ENCODE peak calls at places on chromosome 13, in seven cellular contexts. E, G, Z, K, L, F and J are unnamed samples.

GRCh38 chr13:46121033-46121432 is 16.2 kb upstream of the CPB2 start:
- DNase-seq in Z (no peak), K (no peak), L (no peak), G (no peak), E (no peak), F (no peak), J (no peak)

GRCh38 chr13:31756346-31756745 is 17.0 kb downstream of the RXFP2 start:
- DNase-seq in L (no peak), E (no peak), F (no peak), K (no peak), G (no peak), Z (peak; percentile 94), J (no peak)

GRCh38 chr13:83984793-83985192 is 102.5 kb upstream of the SLITRK1 start:
- DNase-seq in E (no peak), K (no peak), Z (no peak), L (no peak), F (no peak), G (no peak), J (no peak)

GRCh38 chr13:81562598-81562997 is 1221.7 kb upstream of the SPRY2 start:
- DNase-seq in L (no peak), E (no peak), G (no peak), K (no peak), Z (no peak), F (no peak), J (no peak)

GRCh38 chr13:20118268-20119140 is 42.3 kb downstream of the GJA3 start:
- DNase-seq in Z (no peak), L (peak; percentile 49), K (peak; percentile 69), F (peak; percentile 76), E (peak; percentile 80), G (no peak), J (peak; percentile 64)

GRCh38 chr13:60351326-60351725 is 45.7 kb upstream of the TDRD3 start:
- DNase-seq in K (no peak), L (no peak), Z (peak; percentile 47), G (no peak), E (no peak), F (no peak), J (no peak)

GRCh38 chr13:92461402-92461801 is 765.2 kb upstream of the GPC6 start:
- DNase-seq in K (no peak), F (no peak), L (no peak), G (no peak), Z (no peak), E (no peak), J (no peak)

GRCh38 chr13:80338781-80339577 is 1.9 kb downstream of the SPRY2 start:
- DNase-seq in K (peak; percentile 86), E (peak; percentile 89), L (no peak), Z (peak; percentile 88), G (peak; percentile 81), F (peak; percentile 67), J (peak; percentile 89)

GRCh38 chr13:73273737-73274136 is 214.9 kb downstream of the KLF5 start:
- DNase-seq in K (no peak), L (no peak), G (no peak), E (no peak), F (no peak), Z (peak; percentile 89), J (no peak)

GRCh38 chr13:107964356-107964755 is 251.0 kb downstream of the LIG4 start:
- DNase-seq in K (no peak), E (no peak), F (no peak), L (no peak), Z (no peak), G (no peak), J (no peak)

GRCh38 chr13:49594576-49594975 is 9.2 kb upstream of the RCBTB1 start:
- DNase-seq in G (no peak), F (no peak), K (no peak), L (no peak), Z (no peak), E (no peak), J (no peak)

GRCh38 chr13:49602005-49602404 is 16.6 kb upstream of the RCBTB1 start:
- DNase-seq in Z (peak; percentile 10), F (no peak), K (no peak), G (no peak), E (no peak), L (no peak), J (no peak)

DNA sequence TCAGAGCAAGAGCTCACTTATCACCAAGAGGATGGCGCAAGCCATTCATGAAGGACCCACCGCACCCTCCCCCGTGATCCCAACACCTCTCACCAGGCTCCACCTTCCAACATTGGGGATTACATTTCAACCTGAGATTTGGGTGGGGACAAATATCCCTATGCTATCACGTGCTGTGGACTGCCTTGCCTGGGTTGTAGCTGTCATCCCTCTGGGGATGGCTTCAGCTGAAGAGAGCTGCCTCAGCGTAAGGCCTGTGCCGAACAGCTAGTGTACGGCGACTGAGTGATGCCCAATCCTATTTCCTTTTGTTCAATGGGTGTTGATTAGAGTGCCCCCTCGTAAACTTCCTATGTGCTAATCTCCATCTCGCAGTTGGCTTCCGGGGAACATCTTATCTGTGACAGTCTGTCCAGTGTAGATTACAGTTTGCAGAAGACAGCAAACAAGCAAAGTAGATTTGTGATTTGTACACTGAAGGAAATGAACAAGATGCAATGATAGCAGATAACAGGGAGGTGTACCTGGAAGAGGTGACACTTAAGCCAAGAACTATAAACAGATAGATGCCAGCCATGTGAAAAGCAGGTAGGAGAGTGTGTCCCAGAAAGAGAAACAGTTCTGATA is 11.8 kb upstream of the RCBTB1 start:
- DNase-seq in L (no peak), Z (no peak), E (no peak), K (no peak), F (no peak), G (no peak), J (no peak)
- TF ChIP-seq CTCF in L (no peak), Z (no peak), E (no peak), K (no peak), F (no peak), G (no peak), J (no peak)

DNA sequence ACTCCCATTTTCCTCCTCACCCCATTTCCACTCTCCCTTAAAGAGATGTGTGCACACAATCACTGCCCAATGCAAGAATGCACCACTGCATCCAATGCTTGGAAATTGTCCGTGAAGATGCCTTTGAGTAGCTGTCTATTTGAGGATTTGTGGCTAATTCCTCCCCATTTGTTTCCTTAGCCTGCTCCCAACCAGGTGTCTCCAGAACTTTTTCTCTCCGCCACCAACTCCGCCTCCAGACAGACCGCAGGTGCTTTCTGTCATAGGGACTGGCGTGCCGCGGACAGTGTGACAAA is 485 bp upstream of the TM9SF2 start:
- DNase-seq in G (no peak), L (no peak), F (no peak), K (no peak), Z (no peak), E (no peak), J (no peak)
- H3K4me1 ChIP-seq in G (peaks cover 22% of the 10 kb centered on the region), L (peaks cover 64% of the 10 kb centered on the region), F (peaks cover 5% of the 10 kb centered on the region), K (peaks cover 72% of the 10 kb centered on the region), Z (peaks cover 7% of the 10 kb centered on the region), E (peaks cover 60% of the 10 kb centered on the region), J (peaks cover 61% of the 10 kb centered on the region)

GRCh38 chr13:78759704-78760103 is 100.7 kb upstream of the OBI1 start:
- DNase-seq in G (no peak), F (no peak), E (no peak), L (no peak), K (no peak), Z (no peak), J (no peak)
- TF ChIP-seq CTCF in G (no peak), F (no peak), E (no peak), L (no peak), K (no peak), Z (no peak), J (no peak)

GRCh38 chr13:114054830-114055439 is 77.5 kb downstream of the RASA3 start:
- DNase-seq in E (no peak), Z (no peak), F (no peak), L (no peak), K (no peak), G (no peak), J (no peak)
- H3K4me1 ChIP-seq in E (peaks cover 20% of the 10 kb centered on the region), Z (peaks cover 9% of the 10 kb centered on the region), F (no peaks in the 10 kb centered on the region), L (peaks cover 69% of the 10 kb centered on the region), K (peaks cover 28% of the 10 kb centered on the region), G (no peaks in the 10 kb centered on the region), J (peaks cover 5% of the 10 kb centered on the region)

GRCh38 chr13:24627090-24627714 is 53.0 kb upstream of the ATP12A start:
- DNase-seq in L (no peak), Z (no peak), K (no peak), G (peak; percentile 28), F (no peak), E (no peak), J (no peak)
- TF ChIP-seq CTCF in L (no peak), Z (peak; percentile 33), K (peak; percentile 38), G (peak; percentile 36), F (no peak), E (no peak), J (no peak)

DNA sequence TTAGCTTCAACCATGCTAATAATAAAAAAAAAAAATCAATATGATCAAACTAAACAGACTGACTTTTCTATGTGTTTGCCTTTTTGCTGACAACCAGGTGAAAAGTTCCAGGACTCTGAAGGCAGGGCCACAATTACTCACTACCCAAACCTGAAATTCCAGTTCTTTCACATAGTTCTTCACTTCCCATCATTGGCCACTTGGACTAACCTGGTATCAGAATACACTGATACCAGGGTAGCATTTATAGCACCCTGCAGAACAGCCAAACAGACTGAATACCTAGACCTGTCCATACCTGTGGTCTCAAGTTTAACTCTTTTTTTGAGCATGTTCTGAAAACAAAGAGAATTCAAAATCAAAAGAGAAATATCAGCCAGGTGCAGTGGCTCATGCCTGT is 25.1 kb downstream of the ELF1 start:
- DNase-seq in G (peak; percentile 85), K (no peak), E (no peak), Z (no peak), L (no peak), F (no peak), J (no peak)
- H3K4me1 ChIP-seq in G (peaks cover 51% of the 10 kb centered on the region), K (peaks cover 48% of the 10 kb centered on the region), E (peaks cover 45% of the 10 kb centered on the region), Z (no peaks in the 10 kb centered on the region), L (peaks cover 87% of the 10 kb centered on the region), F (peaks cover 6% of the 10 kb centered on the region), J (peaks cover 6% of the 10 kb centered on the region)

GRCh38 chr13:49908637-49909036 is 27.5 kb downstream of the SPRYD7 start:
- DNase-seq in E (no peak), F (no peak), L (no peak), Z (no peak), G (peak; percentile 15), K (no peak), J (no peak)
- TF ChIP-seq CTCF in E (no peak), F (no peak), L (no peak), Z (no peak), G (no peak), K (no peak), J (no peak)

DNA sequence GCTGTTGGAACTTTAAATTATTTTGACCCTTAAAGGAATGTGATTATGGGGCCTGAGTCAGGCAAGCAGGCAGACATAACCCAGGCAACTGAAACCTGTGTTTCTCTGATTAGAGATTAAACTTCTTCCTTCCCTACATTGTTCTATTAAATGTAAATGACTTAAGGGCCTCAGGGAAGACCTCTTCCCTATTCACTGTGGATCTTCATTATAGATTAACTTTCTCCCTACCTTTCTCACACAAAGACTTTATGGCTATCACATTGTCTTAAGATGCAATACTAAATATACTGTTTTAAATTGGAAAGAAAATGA is 8.8 kb upstream of the METTL21C start:
- DNase-seq in Z (no peak), G (no peak), E (no peak), L (no peak), F (no peak), K (no peak), J (no peak)
- H3K4me1 ChIP-seq in Z (peaks cover 2% of the 10 kb centered on the region), G (peaks cover 27% of the 10 kb centered on the region), E (no peaks in the 10 kb centered on the region), L (no peaks in the 10 kb centered on the region), F (peaks cover 7% of the 10 kb centered on the region), K (no peaks in the 10 kb centered on the region), J (peaks cover 43% of the 10 kb centered on the region)

DNA sequence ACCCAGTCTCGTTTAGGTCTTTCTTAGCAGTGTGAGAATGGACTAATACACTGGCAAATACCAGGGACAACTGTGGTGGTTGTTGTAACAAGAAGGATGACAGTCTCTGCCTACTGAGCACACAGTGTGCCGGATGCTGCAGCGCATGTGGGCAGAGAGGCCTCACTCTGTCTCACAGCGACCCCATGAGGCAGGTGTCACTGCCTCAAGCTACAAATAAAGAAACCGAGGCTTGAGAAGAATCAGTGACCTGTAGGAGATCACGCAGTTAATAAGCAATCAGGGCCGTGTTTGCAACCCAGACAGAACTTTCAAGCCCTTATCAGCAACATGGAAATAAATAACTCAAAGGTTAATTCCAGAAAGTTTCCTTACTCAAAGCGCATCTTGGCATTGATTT is 40.5 kb upstream of the GAS6 start:
- DNase-seq in L (no peak), K (no peak), G (peak; percentile 49), Z (peak; percentile 43), E (peak; percentile 55), F (no peak), J (peak; percentile 80)
- TF ChIP-seq CTCF in L (no peak), K (peak; percentile 64), G (peak; percentile 34), Z (peak; percentile 58), E (peak; percentile 62), F (no peak), J (peak; percentile 74)